ENCODE peak calls at places on chromosomes 1 and 21, in six cellular contexts. I, E, N, G, B and Y are unnamed samples.

GRCh38 chr1:183287191-183287675 is 101.2 kb downstream of the LAMC2 start:
- DNase-seq in I (no peak), E (no peak), N (peak), G (no peak), B (no peak), Y (no peak)

GRCh38 chr1:211830055-211830329 is 571 bp downstream of the LPGAT1 start:
- DNase-seq in I (no peak), E (no peak), N (no peak), G (peak), B (no peak), Y (no peak)

GRCh38 chr1:55466343-55466742 is 251.2 kb upstream of the USP24 start:
- DNase-seq in I (peak), E (no peak), N (no peak), G (no peak), B (no peak), Y (no peak)

GRCh38 chr1:47590523-47591225 is 152.8 kb downstream of the FOXD2 start:
- DNase-seq in I (no peak), E (no peak), N (no peak), G (no peak), B (no peak), Y (no peak)

GRCh38 chr1:23159963-23160877 is 8.4 kb downstream of the LUZP1 start:
- DNase-seq in I (no peak), E (no peak), N (no peak), G (no peak), B (no peak), Y (no peak)

GRCh38 chr1:77218477-77219165 is 609 bp downstream of the PIGK start:
- DNase-seq in I (peak), E (no peak), N (no peak), G (no peak), B (no peak), Y (no peak)

GRCh38 chr1:21344750-21345443 is 54.6 kb upstream of the ECE1 start:
- DNase-seq in I (no peak), E (no peak), N (no peak), G (no peak), B (peak), Y (no peak)

GRCh38 chr21:24514081-24514733 is 1093.1 kb downstream of the MRPL39 start:
- DNase-seq in I (peak), E (no peak), N (no peak), G (no peak), B (no peak), Y (no peak)

GRCh38 chr1:22114083-22115012 is 28.5 kb downstream of the WNT4 start:
- DNase-seq in I (no peak), E (no peak), N (peak), G (no peak), B (no peak), Y (peak)

GRCh38 chr1:167862432-167863076 is 51.4 kb downstream of the ADCY10 start:
- DNase-seq in I (no peak), E (no peak), N (no peak), G (no peak), B (no peak), Y (peak)

GRCh38 chr1:162014202-162014601 is 9.5 kb downstream of the OLFML2B start:
- DNase-seq in I (no peak), E (no peak), N (no peak), G (no peak), B (no peak), Y (no peak)

GRCh38 chr1:31765041-31765467 is 914 bp upstream of the ADGRB2 start:
- DNase-seq in I (no peak), E (no peak), N (no peak), G (no peak), B (no peak), Y (no peak)

GRCh38 chr1:12546771-12547585 is 71.0 kb downstream of the DHRS3 start:
- DNase-seq in I (no peak), E (no peak), N (peak), G (no peak), B (peak), Y (no peak)

GRCh38 chr1:214364335-214364734 is 83.4 kb downstream of the SMYD2 start:
- DNase-seq in I (no peak), E (no peak), N (peak), G (no peak), B (peak), Y (no peak)

GRCh38 chr1:44810101-44810761 is 1.9 kb downstream of the BTBD19 start:
- DNase-seq in I (no peak), E (no peak), N (peak), G (no peak), B (peak), Y (no peak)

GRCh38 chr1:201555593-201555945 is 16.6 kb downstream of the NAV1 start:
- DNase-seq in I (no peak), E (no peak), N (no peak), G (no peak), B (no peak), Y (no peak)

GRCh38 chr1:218499021-218499691 is 154.0 kb downstream of the TGFB2 start:
- DNase-seq in I (peak), E (no peak), N (no peak), G (no peak), B (no peak), Y (peak)

GRCh38 chr1:24805534-24806301 is 60.5 kb downstream of the CLIC4 start:
- DNase-seq in I (peak), E (no peak), N (peak), G (no peak), B (no peak), Y (peak)

GRCh38 chr1:55559802-55560201 is 344.6 kb upstream of the USP24 start:
- DNase-seq in I (peak), E (no peak), N (no peak), G (no peak), B (no peak), Y (no peak)

GRCh38 chr1:107365874-107366273 is 225.0 kb downstream of the NTNG1 start:
- DNase-seq in I (no peak), E (no peak), N (no peak), G (no peak), B (no peak), Y (no peak)

DNA sequence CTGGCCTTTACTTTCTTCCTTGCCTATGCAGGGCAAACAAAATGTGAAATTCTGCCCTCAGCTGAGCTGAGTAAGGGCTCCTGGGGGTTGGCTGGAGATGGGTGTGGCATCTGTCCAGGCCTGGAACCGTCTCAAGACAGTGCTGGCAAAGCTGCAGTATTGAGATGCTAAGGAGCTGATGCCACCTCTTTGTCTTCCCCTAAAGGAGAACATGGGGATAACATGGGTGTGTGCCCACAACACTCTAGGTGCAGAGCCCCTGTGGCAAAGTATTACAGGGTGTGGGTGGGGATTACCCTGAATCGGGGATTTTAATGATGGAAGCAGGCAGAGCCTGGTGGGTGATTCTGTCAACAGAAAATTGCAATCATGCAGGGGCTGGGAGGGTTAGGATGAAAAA is 2.5 kb upstream of the ST3GAL3 start:
- DNase-seq in I (peak), E (no peak), N (no peak), G (no peak), B (no peak), Y (no peak)
- TF ChIP-seq CTCF in I (peak), E (no peak), N (no peak), G (no peak), B (no peak), Y (no peak)

DNA sequence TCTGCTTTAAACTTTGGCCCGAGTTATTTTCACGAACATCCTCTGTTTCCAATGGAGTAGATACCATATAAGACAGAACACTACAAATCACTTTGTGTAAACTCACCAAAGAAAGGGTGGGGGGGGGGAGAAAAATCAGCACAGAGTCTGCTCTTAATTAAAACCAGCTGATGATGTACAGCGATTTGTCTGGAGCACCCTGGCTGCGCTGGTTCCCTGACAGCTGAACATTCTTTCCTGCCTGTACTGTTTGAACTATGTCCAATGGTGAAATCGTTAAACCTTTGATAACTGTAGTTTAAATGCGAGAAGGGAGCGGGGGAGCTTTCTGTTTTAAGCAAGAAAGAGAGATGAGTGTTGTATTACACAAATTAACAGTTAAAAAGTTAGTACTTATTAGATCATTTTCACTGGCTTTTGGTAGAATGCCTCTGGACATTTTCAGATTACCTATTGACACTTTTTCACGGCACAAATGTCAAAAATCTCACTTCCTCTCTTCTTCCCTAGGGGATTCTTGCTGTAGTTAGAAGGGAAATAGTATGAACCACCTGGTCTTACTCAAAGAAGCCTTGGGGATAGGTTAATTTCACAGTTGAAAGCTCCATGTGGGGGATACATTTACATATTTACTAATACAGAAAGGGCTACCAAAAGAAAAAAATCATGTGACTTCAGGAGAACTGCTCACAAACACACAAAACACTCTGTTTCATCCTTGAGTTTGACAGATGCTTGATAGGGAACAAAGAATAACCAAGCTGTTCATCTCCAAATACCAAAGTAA is 140.2 kb upstream of the RUNX1 start:
- DNase-seq in I (no peak), E (no peak), N (peak), G (no peak), B (no peak), Y (peak)
- H3K4me3 ChIP-seq in I (no peak), E (no peak), N (peak), G (no peak), B (no peak), Y (no peak)

DNA sequence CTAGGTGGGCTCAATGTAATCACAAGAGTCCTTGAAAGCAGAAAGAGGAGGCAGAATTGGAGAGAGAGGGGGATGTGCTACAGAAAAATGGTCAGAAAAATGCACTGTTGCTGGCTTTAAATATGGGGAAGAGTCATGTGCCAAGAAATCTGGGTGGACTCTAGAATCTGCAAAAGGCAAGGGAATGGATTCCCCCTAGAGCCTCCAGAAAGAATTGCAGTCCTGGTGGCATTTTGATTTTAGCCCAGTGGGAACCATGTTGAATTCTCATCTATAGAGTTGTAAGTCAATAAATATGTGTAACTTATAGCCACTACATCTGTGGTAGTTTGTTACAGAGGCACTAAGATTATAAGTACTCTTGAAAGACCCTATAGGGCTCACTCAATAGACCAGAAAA is 210.3 kb downstream of the ASTN1 start:
- DNase-seq in I (peak), E (no peak), N (no peak), G (no peak), B (no peak), Y (no peak)
- TF ChIP-seq CTCF in I (peak), E (no peak), N (no peak), G (no peak), B (no peak), Y (no peak)

DNA sequence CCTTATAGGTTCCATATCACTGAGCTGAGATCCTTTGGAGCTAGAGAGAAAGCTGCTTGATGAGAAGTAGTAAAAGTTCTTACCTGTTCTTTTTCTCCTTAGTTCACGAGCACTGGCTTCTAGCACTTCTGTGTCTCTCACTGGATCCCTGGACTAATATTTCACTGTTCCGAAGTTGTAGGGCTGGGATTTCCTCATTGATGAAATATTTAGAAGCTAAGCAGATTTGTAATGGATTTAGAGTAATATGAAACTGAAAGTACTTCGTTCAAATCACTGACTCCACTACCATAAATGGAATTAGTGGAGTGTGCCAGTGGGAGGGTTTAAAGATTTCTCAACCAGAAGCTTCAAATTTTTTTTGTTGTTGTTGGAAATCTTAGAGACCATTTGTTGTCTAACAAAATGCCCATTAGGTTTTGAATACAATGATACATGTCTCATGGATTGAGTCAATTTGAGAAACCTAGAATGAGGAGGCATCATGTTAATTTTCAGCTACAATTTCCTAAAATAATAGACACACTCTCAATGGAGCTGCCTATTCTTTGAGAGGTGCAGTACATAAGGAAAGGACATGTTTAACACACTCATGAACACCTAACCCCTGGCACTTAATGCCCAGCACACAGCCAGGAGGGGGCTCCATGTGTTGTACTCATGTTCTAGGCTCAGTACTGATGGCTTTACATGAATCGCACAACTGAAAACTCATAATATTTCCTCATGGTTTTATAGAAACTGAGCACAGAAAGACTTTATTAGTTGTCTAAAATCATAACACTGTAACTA is at the start of gene GBP1:
- DNase-seq in I (peak), E (no peak), N (no peak), G (no peak), B (no peak), Y (peak)
- H3K4me3 ChIP-seq in I (peak), E (peak), N (peak), G (peak), B (peak), Y (peak)

GRCh38 chr1:57796609-57797008 is 372.7 kb upstream of the DAB1 start:
- DNase-seq in I (peak), E (no peak), N (no peak), G (no peak), B (no peak), Y (no peak)

GRCh38 chr1:57794078-57794477 is 370.2 kb upstream of the DAB1 start:
- DNase-seq in I (no peak), E (no peak), N (no peak), G (no peak), B (no peak), Y (no peak)

GRCh38 chr1:57797084-57797483 is 373.2 kb upstream of the DAB1 start:
- DNase-seq in I (no peak), E (no peak), N (no peak), G (no peak), B (no peak), Y (no peak)

GRCh38 chr1:57800341-57800740 is 376.5 kb upstream of the DAB1 start:
- DNase-seq in I (no peak), E (no peak), N (no peak), G (no peak), B (no peak), Y (no peak)

GRCh38 chr1:57798499-57798898 is 374.6 kb upstream of the DAB1 start:
- DNase-seq in I (no peak), E (no peak), N (no peak), G (no peak), B (no peak), Y (no peak)
- TF ChIP-seq CTCF in I (no peak), E (no peak), N (no peak), G (no peak), B (no peak), Y (no peak)

DNA sequence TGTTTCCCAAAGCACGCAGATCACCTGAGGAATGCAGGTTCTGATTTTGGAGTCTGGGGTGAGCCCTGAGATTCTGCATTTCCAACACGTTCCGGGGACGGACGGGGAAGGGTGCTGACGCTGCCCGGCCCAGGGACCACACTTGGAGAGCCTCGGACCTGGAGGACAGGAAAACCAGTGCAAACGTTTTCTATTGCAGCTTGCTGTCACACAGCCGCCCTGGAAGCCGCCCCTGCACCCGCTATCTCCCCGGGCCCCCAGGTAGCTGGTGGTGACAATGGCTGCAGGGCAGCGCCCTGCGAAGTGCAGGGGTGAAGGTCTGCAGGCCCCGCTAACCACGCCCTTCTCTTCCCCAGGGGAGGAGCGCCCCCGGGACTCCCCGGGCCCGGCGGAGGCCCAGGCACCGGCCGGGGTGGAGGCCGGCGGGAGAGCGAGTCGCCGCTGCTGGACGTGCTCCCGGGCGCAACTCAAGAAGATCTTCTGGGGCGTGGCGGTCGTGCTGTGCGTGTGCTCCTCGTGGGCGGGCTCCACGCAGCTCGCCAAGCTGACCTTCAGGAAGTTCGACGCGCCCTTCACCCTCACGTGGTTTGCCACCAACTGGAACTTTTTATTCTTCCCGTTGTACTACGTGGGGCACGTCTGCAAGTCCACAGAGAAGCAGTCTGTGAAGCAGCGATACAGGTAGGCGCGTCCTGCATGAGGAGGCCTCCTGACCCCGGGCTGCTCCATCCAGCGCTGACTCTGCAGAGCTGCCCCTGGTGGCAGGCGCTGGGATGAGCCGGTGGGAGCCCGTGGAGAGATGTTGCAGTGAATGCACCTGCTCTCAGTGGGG is 142.0 kb upstream of the COA6 start:
- DNase-seq in I (no peak), E (no peak), N (no peak), G (no peak), B (no peak), Y (no peak)
- H3K4me3 ChIP-seq in I (no peak), E (no peak), N (no peak), G (no peak), B (no peak), Y (no peak)

GRCh38 chr1:192578144-192578909 is 2.8 kb downstream of the RGS1 start:
- DNase-seq in I (no peak), E (no peak), N (no peak), G (no peak), B (no peak), Y (no peak)

GRCh38 chr1:192581131-192581927 is 5.8 kb downstream of the RGS1 start:
- DNase-seq in I (no peak), E (no peak), N (no peak), G (no peak), B (no peak), Y (no peak)

GRCh38 chr1:192577145-192578140 is 1.9 kb downstream of the RGS1 start:
- DNase-seq in I (no peak), E (no peak), N (no peak), G (no peak), B (no peak), Y (no peak)

GRCh38 chr1:192579319-192579738 is 3.8 kb downstream of the RGS1 start:
- DNase-seq in I (peak), E (no peak), N (no peak), G (no peak), B (no peak), Y (peak)

DNA sequence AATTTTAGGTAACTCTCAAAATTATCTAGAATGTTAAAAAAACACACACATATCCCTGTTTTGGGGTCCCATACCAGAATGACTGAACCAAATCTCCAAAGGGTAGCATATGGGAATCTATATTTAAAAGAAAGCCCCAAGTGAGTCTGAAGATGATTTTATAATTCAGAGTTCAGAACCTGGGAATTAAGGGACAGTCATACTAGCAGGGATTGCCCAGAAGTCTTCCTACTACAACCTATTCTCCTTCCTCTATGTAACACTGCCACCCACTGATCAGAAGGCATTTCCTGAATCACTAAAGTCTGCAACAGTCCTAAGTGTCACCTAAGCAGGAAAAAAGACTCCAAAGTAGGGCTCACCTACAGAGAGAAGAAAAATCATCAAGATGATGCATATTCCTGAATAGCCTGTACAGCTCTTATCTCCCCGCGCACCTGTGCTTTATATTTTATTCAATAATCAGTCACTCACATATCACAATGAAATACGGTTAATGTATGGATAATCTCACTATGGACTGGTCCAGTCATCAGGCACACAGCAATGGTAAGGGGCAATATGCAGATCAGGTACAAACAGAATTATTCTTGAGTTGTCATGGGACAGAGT is 4.9 kb downstream of the RGS1 start:
- DNase-seq in I (peak), E (no peak), N (no peak), G (no peak), B (no peak), Y (peak)
- TF ChIP-seq CTCF in I (peak), E (peak), N (peak), G (no peak), B (peak), Y (peak)

GRCh38 chr1:27054381-27054780 is 41.7 kb upstream of the TENT5B start:
- DNase-seq in I (no peak), E (no peak), N (no peak), G (no peak), B (no peak), Y (no peak)

GRCh38 chr1:27049127-27049526 is 36.5 kb upstream of the TENT5B start:
- DNase-seq in I (no peak), E (no peak), N (no peak), G (no peak), B (no peak), Y (no peak)

GRCh38 chr1:27049607-27050006 is 37.0 kb upstream of the TENT5B start:
- DNase-seq in I (no peak), E (no peak), N (no peak), G (no peak), B (no peak), Y (no peak)

GRCh38 chr1:27053977-27054376 is 41.3 kb upstream of the TENT5B start:
- DNase-seq in I (no peak), E (no peak), N (no peak), G (no peak), B (no peak), Y (no peak)

GRCh38 chr1:27052527-27052926 is 39.9 kb upstream of the TENT5B start:
- DNase-seq in I (no peak), E (no peak), N (no peak), G (no peak), B (no peak), Y (no peak)
- H3K4me3 ChIP-seq in I (no peak), E (no peak), N (no peak), G (no peak), B (no peak), Y (no peak)

GRCh38 chr1:109930252-109930993 is 19.8 kb downstream of the CSF1 start:
- DNase-seq in I (no peak), E (no peak), N (no peak), G (no peak), B (no peak), Y (no peak)
- TF ChIP-seq CTCF in I (no peak), E (no peak), N (no peak), G (no peak), B (no peak), Y (no peak)